ENCODE peak calls at places on chromosomes 5 and 9, in four cellular contexts. R is mesenchymal stem cell, X is neuronal stem cell, S is IMR-90. A is an unnamed sample.

GRCh38 chr9:126066131-126066530 is 260.5 kb upstream of the MVB12B start:
- DNase-seq in R (no peak), X (no peak), S (no peak), A (no peak)

GRCh38 chr5:137751869-137752491 is 2.2 kb downstream of the HNRNPA0 start:
- DNase-seq in R (peak; percentile 87), X (peak; percentile 45), S (peak; percentile 80), A (peak; percentile 93)

GRCh38 chr9:114588671-114589526 is 1.3 kb downstream of the ATP6V1G1 start:
- DNase-seq in R (peak; percentile 90), X (no peak), S (peak; percentile 84), A (peak; percentile 80)

GRCh38 chr5:151219789-151220188 is 4.1 kb downstream of the CCDC69 start:
- DNase-seq in R (no peak), X (no peak), S (no peak), A (no peak)

GRCh38 chr9:124411514-124412227 is 3.6 kb downstream of the PSMB7 start:
- DNase-seq in R (peak; percentile 80), X (no peak), S (peak; percentile 92), A (no peak)

GRCh38 chr5:139146809-139147742 is 51.1 kb downstream of the SIL1 start:
- DNase-seq in R (no peak), X (no peak), S (no peak), A (no peak)

GRCh38 chr5:177085985-177086917 is at the start of gene FGFR4:
- DNase-seq in R (peak; percentile 64), X (peak; percentile 80), S (peak; percentile 39), A (peak; percentile 13)

GRCh38 chr5:108339220-108339619 is 42.7 kb downstream of the FBXL17 start:
- DNase-seq in R (no peak), X (no peak), S (no peak), A (no peak)

GRCh38 chr9:26949604-26950003 is 2.6 kb upstream of the PLAA start:
- DNase-seq in R (no peak), X (no peak), S (peak; percentile 24), A (peak; percentile 86)

GRCh38 chr9:136644593-136645342 is 17.9 kb upstream of the EGFL7 start:
- DNase-seq in R (peak; percentile 72), X (peak; percentile 51), S (peak; percentile 28), A (peak; percentile 48)

GRCh38 chr9:127318651-127319167 is 54.1 kb downstream of the GARNL3 start:
- DNase-seq in R (peak; percentile 65), X (no peak), S (peak; percentile 76), A (no peak)

GRCh38 chr9:12715268-12715667 is 22.1 kb downstream of the TYRP1 start:
- DNase-seq in R (no peak), X (no peak), S (no peak), A (no peak)

GRCh38 chr9:18056269-18056992 is 417.5 kb upstream of the ADAMTSL1 start:
- DNase-seq in R (no peak), X (no peak), S (no peak), A (no peak)

GRCh38 chr5:43411489-43411888 is 702 bp downstream of the CCL28 start:
- DNase-seq in R (no peak), X (no peak), S (no peak), A (no peak)

GRCh38 chr9:2026598-2026997 is 11.5 kb downstream of the SMARCA2 start:
- DNase-seq in R (no peak), X (no peak), S (no peak), A (no peak)

GRCh38 chr9:2026181-2026580 is 11.0 kb downstream of the SMARCA2 start:
- DNase-seq in R (no peak), X (no peak), S (no peak), A (no peak)

GRCh38 chr9:2028888-2029287 is 13.7 kb downstream of the SMARCA2 start:
- DNase-seq in R (no peak), X (no peak), S (no peak), A (no peak)

GRCh38 chr9:2029666-2030170 is 14.6 kb downstream of the SMARCA2 start:
- DNase-seq in R (no peak), X (no peak), S (no peak), A (no peak)

GRCh38 chr9:2027761-2028160 is 12.6 kb downstream of the SMARCA2 start:
- DNase-seq in R (no peak), X (no peak), S (no peak), A (peak; percentile 93)
- H3K4me1 ChIP-seq in R (peaks cover 1% of the 10 kb centered on the region), X (no peaks in the 10 kb centered on the region), S (peaks cover 5% of the 10 kb centered on the region), A (peaks cover 32% of the 10 kb centered on the region)

DNA sequence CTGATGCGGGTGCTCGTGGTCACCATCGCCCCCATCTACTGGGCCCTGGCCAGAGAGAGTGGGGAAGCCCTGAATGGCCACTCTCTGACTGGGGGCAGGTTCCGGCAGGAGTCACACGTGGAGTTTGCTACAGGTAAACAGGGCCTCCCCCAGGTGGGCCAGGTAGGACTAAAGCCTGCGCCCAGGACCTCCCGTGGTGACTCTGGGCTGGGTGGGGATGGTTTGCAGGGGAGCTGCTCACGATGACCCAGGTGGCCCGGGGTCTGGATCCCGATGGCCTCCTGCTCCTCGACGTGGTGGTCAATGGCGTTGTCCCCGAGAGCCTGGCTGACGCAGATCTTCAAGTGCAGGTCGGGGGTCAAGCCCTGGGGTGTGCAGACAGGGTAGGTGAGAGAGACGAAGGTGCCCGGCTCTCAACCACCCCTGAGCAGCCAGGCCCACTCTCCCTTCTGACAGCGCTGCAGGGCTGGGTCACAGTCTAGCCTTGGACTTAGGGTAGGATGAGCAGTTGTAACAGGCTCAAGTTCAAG is 19.9 kb upstream of the ASS1 start:
- DNase-seq in R (no peak), X (no peak), S (no peak), A (no peak)
- H4K8ac ChIP-seq in R (no peak overlapping the region), X (no peak overlapping the region), S (no peak overlapping the region), A (no peak overlapping the region)

GRCh38 chr9:130825051-130825651 is 9.9 kb upstream of the ABL1 start:
- DNase-seq in R (peak; percentile 88), X (peak; percentile 75), S (peak; percentile 84), A (no peak)
- H2BK5ac ChIP-seq in R (no peak overlapping the region), X (no peak overlapping the region), S (peak overlapping the region; percentile 93), A (no peak overlapping the region)

GRCh38 chr5:98774192-98775046 is 956 bp downstream of the RGMB start:
- DNase-seq in R (peak; percentile 85), X (peak; percentile 60), S (peak; percentile 74), A (peak; percentile 71)
- H3K4me1 ChIP-seq in R (peaks cover 2% of the 10 kb centered on the region), X (peaks cover 12% of the 10 kb centered on the region), S (peaks cover 3% of the 10 kb centered on the region), A (no peaks in the 10 kb centered on the region)

GRCh38 chr9:96253059-96253696 is 48.8 kb downstream of the HSD17B3 start:
- DNase-seq in R (no peak), X (no peak), S (no peak), A (no peak)

GRCh38 chr9:96256800-96257199 is 45.2 kb downstream of the HSD17B3 start:
- DNase-seq in R (peak; percentile 66), X (no peak), S (peak; percentile 11), A (no peak)

GRCh38 chr9:96251451-96251850 is 50.5 kb downstream of the HSD17B3 start:
- DNase-seq in R (no peak), X (no peak), S (no peak), A (no peak)

GRCh38 chr9:96258967-96259366 is 43.0 kb downstream of the HSD17B3 start:
- DNase-seq in R (no peak), X (no peak), S (no peak), A (no peak)

GRCh38 chr9:96255698-96256097 is 46.3 kb downstream of the HSD17B3 start:
- DNase-seq in R (no peak), X (no peak), S (no peak), A (no peak)
- H4K8ac ChIP-seq in R (no peak overlapping the region), X (no peak overlapping the region), S (no peak overlapping the region), A (no peak overlapping the region)

GRCh38 chr5:179187229-179187678 is 127.1 kb downstream of the ZNF354C start:
- DNase-seq in R (peak; percentile 12), X (no peak), S (no peak), A (no peak)
- H2BK5ac ChIP-seq in R (no peak overlapping the region), X (no peak overlapping the region), S (no peak overlapping the region), A (no peak overlapping the region)

GRCh38 chr9:70413798-70414775 is at the start of gene KLF9:
- DNase-seq in R (peak; percentile 99), X (peak; percentile 77), S (peak; percentile 97), A (peak; percentile 89)
- H3K4me1 ChIP-seq in R (peaks cover 16% of the 10 kb centered on the region), X (peaks cover 8% of the 10 kb centered on the region), S (peaks cover 7% of the 10 kb centered on the region), A (peaks cover 20% of the 10 kb centered on the region)

DNA sequence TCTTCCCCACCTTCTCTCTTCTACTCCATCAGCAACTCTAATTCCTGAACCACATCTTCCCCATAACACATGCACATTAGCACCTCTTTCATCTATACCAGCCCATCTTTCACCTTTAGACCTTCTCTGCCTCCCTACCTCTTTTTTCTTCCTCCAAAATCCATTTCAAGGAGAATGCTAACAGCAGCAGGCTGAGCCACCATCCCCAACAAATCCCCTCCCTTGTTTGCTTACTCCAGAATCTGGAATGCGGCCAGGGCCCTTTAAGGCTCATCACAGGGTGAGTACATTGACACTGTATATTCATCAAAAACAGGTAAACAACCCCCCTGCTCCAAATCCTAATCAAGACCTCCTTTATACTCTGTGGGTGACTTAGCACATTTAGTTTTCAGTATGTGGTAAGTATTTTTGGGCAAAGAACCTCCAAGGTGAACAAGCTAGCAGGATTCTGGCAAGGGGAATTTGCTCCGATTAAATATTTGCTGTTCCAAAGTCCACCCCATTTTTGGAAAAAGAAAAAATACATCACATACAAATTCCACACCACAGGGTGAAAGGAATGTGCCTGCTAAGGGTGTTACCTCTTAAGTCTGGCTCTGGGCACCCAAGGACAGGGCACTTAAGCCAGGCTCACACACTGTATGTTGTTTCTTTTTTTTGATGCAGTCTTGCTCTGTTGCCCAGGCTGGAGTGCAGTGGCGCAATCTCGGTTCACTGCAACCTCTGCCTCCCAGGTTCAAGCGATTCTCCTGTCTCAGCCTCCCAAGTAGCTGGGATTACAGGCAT is 71.4 kb downstream of the SERINC5 start:
- DNase-seq in R (no peak), X (no peak), S (no peak), A (no peak)
- H4K8ac ChIP-seq in R (no peak overlapping the region), X (no peak overlapping the region), S (no peak overlapping the region), A (no peak overlapping the region)

A was measured in trophoblast cell.